ENCODE peak calls at places on chromosomes 3 and 15, in nine cellular contexts. Y is body of pancreas; N is AG10803; F is CD8-positive, alpha-beta T cell; U is mucosa of descending colon; K is retinal pigment epithelial cell; Q is kidney epithelial cell; C is HCT116; D is epithelial cell of esophagus. P is an unnamed sample.
A peak's percentile ranks its signal among the peaks of the same experiment; 100 is the strongest.

GRCh38 chr3:131083190-131083863 is 56.6 kb downstream of the NEK11 start:
- DNase-seq in Y (peak; percentile 21), N (peak; percentile 24), F (no peak), U (peak; percentile 20), K (peak; percentile 12), Q (no peak), C (no peak), D (no peak), P (no peak)

GRCh38 chr3:179200790-179201189 is 50.1 kb downstream of the KCNMB3 start:
- DNase-seq in Y (no peak), N (no peak), F (no peak), U (no peak), K (no peak), Q (no peak), C (no peak), D (no peak), P (no peak)

GRCh38 chr3:112979244-112979832 is 4.4 kb upstream of the CD200R1 start:
- DNase-seq in Y (no peak), N (peak; percentile 34), F (no peak), U (peak; percentile 49), K (peak; percentile 7), Q (no peak), C (peak; percentile 13), D (peak; percentile 41), P (no peak)

GRCh38 chr3:111069974-111070751 is 1.5 kb upstream of the NECTIN3 start:
- DNase-seq in Y (peak; percentile 22), N (no peak), F (peak; percentile 48), U (peak; percentile 45), K (no peak), Q (no peak), C (no peak), D (peak; percentile 15), P (no peak)

GRCh38 chr3:37546876-37547275 is 314.8 kb upstream of the CTDSPL start:
- DNase-seq in Y (no peak), N (peak; percentile 43), F (no peak), U (no peak), K (no peak), Q (no peak), C (no peak), D (peak; percentile 45), P (no peak)

GRCh38 chr3:131322946-131323505 is 58.5 kb upstream of the NUDT16 start:
- DNase-seq in Y (no peak), N (no peak), F (no peak), U (no peak), K (no peak), Q (no peak), C (no peak), D (no peak), P (no peak)

GRCh38 chr3:16048435-16049318 is 125.8 kb upstream of the GALNT15 start:
- DNase-seq in Y (peak; percentile 39), N (peak; percentile 81), F (no peak), U (peak; percentile 78), K (no peak), Q (no peak), C (peak; percentile 61), D (peak; percentile 75), P (no peak)

GRCh38 chr3:171365489-171365888 is 94.7 kb downstream of the TNIK start:
- DNase-seq in Y (no peak), N (peak; percentile 46), F (no peak), U (no peak), K (no peak), Q (no peak), C (no peak), D (no peak), P (no peak)

GRCh38 chr15:77599899-77600298 is 32.8 kb downstream of the LINGO1 start:
- DNase-seq in Y (no peak), N (no peak), F (no peak), U (peak; percentile 43), K (no peak), Q (no peak), C (peak; percentile 61), D (peak; percentile 11), P (no peak)

GRCh38 chr15:71202712-71203111 is 87.4 kb downstream of the THSD4 start:
- DNase-seq in Y (no peak), N (no peak), F (no peak), U (no peak), K (no peak), Q (no peak), C (no peak), D (no peak), P (no peak)

GRCh38 chr15:66883322-66883911 is 181.4 kb downstream of the SMAD6 start:
- DNase-seq in Y (peak; percentile 83), N (peak; percentile 100), F (peak; percentile 15), U (peak; percentile 37), K (peak; percentile 100), Q (peak; percentile 99), C (peak; percentile 98), D (peak; percentile 99), P (peak; percentile 100)

GRCh38 chr15:75235051-75235673 is 23.0 kb upstream of the GOLGA6C start:
- DNase-seq in Y (peak; percentile 4), N (no peak), F (no peak), U (no peak), K (no peak), Q (no peak), C (no peak), D (no peak), P (no peak)
- H3K4me3 ChIP-seq in Y (no peak overlapping the region), N (no peak overlapping the region), F (no peak overlapping the region), U (no peak overlapping the region), K (no peak overlapping the region), Q (no peak overlapping the region), C (no peak overlapping the region), D (no peak overlapping the region), P (no peak overlapping the region)

DNA sequence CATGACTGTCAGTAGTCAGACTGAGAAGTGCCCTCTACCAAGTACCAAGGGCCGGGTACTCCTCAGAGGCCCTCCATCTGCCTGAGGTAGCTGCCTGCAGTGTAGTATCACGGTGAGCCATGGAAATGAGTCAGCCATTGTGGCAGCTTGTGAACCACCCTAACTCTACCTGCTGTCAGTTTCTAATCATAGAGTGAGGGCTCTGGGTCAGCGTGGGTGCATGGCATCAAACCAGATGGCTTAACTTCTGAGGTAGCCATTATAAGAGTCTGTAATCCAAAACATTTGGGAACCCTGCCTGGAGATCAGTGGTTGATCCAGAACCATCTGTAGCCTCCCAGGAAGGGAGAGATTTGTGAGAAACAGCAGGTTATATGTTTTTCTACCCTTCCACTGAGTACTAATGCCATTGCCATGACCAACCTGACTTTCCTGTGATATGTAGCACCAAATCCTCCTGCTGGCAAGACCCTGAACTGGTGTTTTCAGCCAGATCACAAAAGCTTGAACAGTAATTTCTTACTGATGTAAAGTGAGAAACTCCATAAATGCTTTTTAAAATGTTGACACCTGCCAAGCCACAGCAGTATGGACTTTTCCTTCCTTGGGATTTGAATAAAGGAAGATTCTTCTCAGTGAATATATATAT is 38.9 kb downstream of the ABHD2 start:
- DNase-seq in Y (peak; percentile 24), N (no peak), F (no peak), U (no peak), K (peak; percentile 39), Q (no peak), C (no peak), D (peak; percentile 87), P (no peak)
- TF ChIP-seq CTCF in Y (no peak), N (peak; percentile 21), F (no peak), U (no peak), K (peak; percentile 44), Q (no peak), C (peak; percentile 15), D (peak; percentile 4), P (peak; percentile 33)

DNA sequence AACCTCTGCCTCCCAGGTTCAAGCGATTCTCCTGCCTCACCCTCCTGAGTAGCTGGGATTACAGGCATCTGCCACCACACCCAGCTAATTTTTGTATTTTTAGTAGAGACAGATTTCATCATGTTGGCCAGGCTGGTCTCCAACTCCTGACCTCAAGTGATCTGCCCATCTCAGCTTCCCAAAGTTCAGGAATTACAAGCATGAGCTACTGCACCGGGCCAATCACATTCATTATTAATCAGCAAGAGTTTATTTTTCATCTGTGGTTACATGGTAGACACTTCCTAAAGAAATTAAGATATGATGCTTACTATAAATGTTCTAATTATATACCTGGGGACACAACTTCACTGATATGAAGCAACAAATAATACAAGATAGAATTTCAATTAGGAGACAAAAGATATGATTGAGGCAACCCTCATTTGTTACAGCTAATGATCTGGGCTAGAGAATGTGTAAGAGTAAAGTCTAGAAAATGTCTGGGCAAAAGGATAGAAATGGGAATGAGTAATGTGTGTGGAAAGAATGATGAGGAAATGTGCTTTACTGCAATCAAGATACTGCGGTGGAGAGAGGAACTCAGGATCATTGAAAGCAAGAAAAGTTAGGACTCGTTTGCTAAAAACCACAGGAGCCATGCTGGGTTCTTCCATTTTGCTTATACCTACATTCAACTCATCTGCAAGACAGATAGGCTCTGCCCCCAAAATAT is 366.8 kb downstream of the ZIC1 start:
- DNase-seq in Y (no peak), N (peak; percentile 36), F (no peak), U (no peak), K (no peak), Q (no peak), C (no peak), D (no peak), P (no peak)
- H3K4me3 ChIP-seq in Y (no peak overlapping the region), N (no peak overlapping the region), F (no peak overlapping the region), U (no peak overlapping the region), K (no peak overlapping the region), Q (no peak overlapping the region), C (no peak overlapping the region), D (no peak overlapping the region), P (no peak overlapping the region)

DNA sequence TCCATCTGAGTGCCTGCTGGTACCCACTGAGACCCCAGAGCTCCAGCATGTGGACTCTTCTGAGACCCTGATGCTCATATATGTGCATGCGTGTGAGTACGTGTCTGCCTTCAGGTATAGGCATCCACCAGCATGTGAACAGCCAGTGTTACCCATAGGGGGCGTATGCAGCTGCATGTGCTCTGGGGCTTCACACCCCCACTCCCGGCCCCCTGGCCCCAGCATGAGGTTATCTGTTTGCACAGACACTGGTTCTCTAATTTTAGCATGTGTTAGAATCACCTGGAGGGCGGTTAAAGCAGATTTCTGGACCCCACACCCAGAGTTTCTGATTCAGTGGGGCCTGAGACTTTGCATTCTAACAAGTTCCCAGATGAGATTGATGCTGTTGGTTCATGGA is 824 bp upstream of the CILP start:
- DNase-seq in Y (no peak), N (no peak), F (peak; percentile 53), U (peak; percentile 29), K (no peak), Q (no peak), C (no peak), D (peak; percentile 24), P (no peak)
- TF ChIP-seq CTCF in Y (no peak), N (peak; percentile 22), F (peak; percentile 45), U (no peak), K (peak; percentile 57), Q (peak; percentile 50), C (peak; percentile 83), D (peak; percentile 37), P (peak; percentile 65)

GRCh38 chr15:99324082-99324620 is 72.9 kb downstream of the LRRC28 start:
- DNase-seq in Y (no peak), N (peak; percentile 76), F (no peak), U (no peak), K (peak; percentile 63), Q (peak; percentile 82), C (peak; percentile 76), D (peak; percentile 88), P (peak; percentile 89)
- H3K4me3 ChIP-seq in Y (no peak overlapping the region), N (peak overlapping the region; percentile 35), F (no peak overlapping the region), U (no peak overlapping the region), K (peak overlapping the region; percentile 24), Q (no peak overlapping the region), C (peak overlapping the region; percentile 10), D (peak overlapping the region; percentile 12), P (peak overlapping the region; percentile 31)

GRCh38 chr15:29926083-29926388 is 103.8 kb upstream of the TJP1 start:
- DNase-seq in Y (no peak), N (no peak), F (no peak), U (no peak), K (no peak), Q (no peak), C (no peak), D (no peak), P (no peak)
- TF ChIP-seq CTCF in Y (no peak), N (no peak), F (no peak), U (no peak), K (no peak), Q (no peak), C (no peak), D (no peak), P (no peak)

P was measured in epithelial cell of proximal tubule.